ENCODE peak calls at places on chromosome 19, in five cellular contexts. Z, D, V, Q and W are unnamed samples.
A peak's percentile ranks its signal among the peaks of the same experiment; 100 is the strongest.

GRCh38 chr19:11479470-11480080 is 1.3 kb downstream of the ELAVL3 start:
- DNase-seq in Z (no peak), D (no peak), V (peak; percentile 38), Q (peak; percentile 91), W (no peak)

GRCh38 chr19:1122972-1123363 is 19.2 kb downstream of the GPX4 start:
- DNase-seq in Z (peak; percentile 78), D (no peak), V (peak; percentile 63), Q (peak; percentile 93), W (peak; percentile 60)

GRCh38 chr19:17522988-17523872 is 11.8 kb downstream of the PGLS start:
- DNase-seq in Z (peak; percentile 85), D (peak; percentile 72), V (peak; percentile 41), Q (no peak), W (no peak)

GRCh38 chr19:29631450-29631849 is 25.4 kb downstream of the POP4 start:
- DNase-seq in Z (peak; percentile 10), D (no peak), V (no peak), Q (no peak), W (no peak)

GRCh38 chr19:12687496-12688196 is at the start of gene GNG14:
- DNase-seq in Z (no peak), D (no peak), V (no peak), Q (no peak), W (no peak)

GRCh38 chr19:43455321-43456113 is 9.9 kb downstream of the LYPD3 start:
- DNase-seq in Z (no peak), D (no peak), V (no peak), Q (no peak), W (no peak)

GRCh38 chr19:31902821-31903220 is 442.6 kb upstream of the ZNF507 start:
- DNase-seq in Z (no peak), D (no peak), V (no peak), Q (no peak), W (no peak)

GRCh38 chr19:55188620-55189019 is 8.5 kb upstream of the SYT5 start:
- DNase-seq in Z (no peak), D (no peak), V (no peak), Q (no peak), W (no peak)

GRCh38 chr19:3821857-3822364 is 35.7 kb upstream of the MATK start:
- DNase-seq in Z (peak; percentile 82), D (peak; percentile 70), V (peak; percentile 76), Q (peak; percentile 86), W (peak; percentile 30)

GRCh38 chr19:29476528-29476927 is 49.3 kb upstream of the VSTM2B start:
- DNase-seq in Z (no peak), D (no peak), V (no peak), Q (no peak), W (no peak)

GRCh38 chr19:4051175-4052101 is 15.3 kb downstream of the ZBTB7A start:
- DNase-seq in Z (peak; percentile 80), D (no peak), V (no peak), Q (no peak), W (peak; percentile 31)

GRCh38 chr19:35266149-35266903 is 2.4 kb upstream of the USF2 start:
- DNase-seq in Z (peak; percentile 47), D (peak; percentile 60), V (no peak), Q (no peak), W (no peak)

GRCh38 chr19:41531438-41532311 is 44.3 kb upstream of the CEACAM21 start:
- DNase-seq in Z (peak; percentile 84), D (peak; percentile 85), V (peak; percentile 69), Q (no peak), W (peak; percentile 44)

GRCh38 chr19:15286688-15287355 is 45.5 kb downstream of the BRD4 start:
- DNase-seq in Z (no peak), D (no peak), V (no peak), Q (no peak), W (no peak)

GRCh38 chr19:2503521-2504109 is 27.7 kb downstream of the GADD45B start:
- DNase-seq in Z (peak; percentile 48), D (no peak), V (no peak), Q (no peak), W (peak; percentile 75)

GRCh38 chr19:38488811-38489481 is 55.5 kb downstream of the RYR1 start:
- DNase-seq in Z (no peak), D (no peak), V (no peak), Q (no peak), W (no peak)

GRCh38 chr19:782195-783043 is 14.8 kb upstream of the PTBP1 start:
- DNase-seq in Z (no peak), D (no peak), V (no peak), Q (peak; percentile 94), W (no peak)

GRCh38 chr19:17777840-17778620 is 16.9 kb upstream of the B3GNT3 start:
- DNase-seq in Z (peak; percentile 88), D (no peak), V (peak; percentile 54), Q (peak; percentile 97), W (peak; percentile 61)

GRCh38 chr19:7783991-7784421 is 21.0 kb downstream of the CLEC4M start:
- DNase-seq in Z (no peak), D (no peak), V (no peak), Q (peak; percentile 46), W (peak; percentile 7)

GRCh38 chr19:29260477-29261317 is 47.7 kb upstream of the UQCRFS1 start:
- DNase-seq in Z (no peak), D (no peak), V (no peak), Q (peak; percentile 75), W (no peak)

GRCh38 chr19:2084993-2085720 is 11.0 kb downstream of the MOB3A start:
- DNase-seq in Z (peak; percentile 91), D (peak; percentile 87), V (peak; percentile 59), Q (no peak), W (no peak)

GRCh38 chr19:40974633-40975037 is 16.4 kb upstream of the CYP2B6 start:
- DNase-seq in Z (peak; percentile 74), D (peak; percentile 73), V (peak; percentile 39), Q (peak; percentile 92), W (peak; percentile 66)

GRCh38 chr19:35868172-35868822 is at the start of gene APLP1:
- DNase-seq in Z (peak; percentile 80), D (peak; percentile 81), V (peak; percentile 81), Q (peak; percentile 65), W (peak; percentile 16)

GRCh38 chr19:44553478-44554171 is 24.1 kb upstream of the CEACAM20 start:
- DNase-seq in Z (no peak), D (no peak), V (no peak), Q (no peak), W (peak; percentile 15)

GRCh38 chr19:1867359-1867724 is 4.0 kb upstream of the KLF16 start:
- DNase-seq in Z (no peak), D (no peak), V (no peak), Q (no peak), W (no peak)

GRCh38 chr19:18223860-18224524 is 2.2 kb downstream of the PDE4C start:
- DNase-seq in Z (peak; percentile 70), D (no peak), V (peak; percentile 64), Q (peak; percentile 93), W (no peak)

GRCh38 chr19:2325261-2326046 is 2.9 kb downstream of the LSM7 start:
- DNase-seq in Z (no peak), D (no peak), V (no peak), Q (no peak), W (no peak)

GRCh38 chr19:10503002-10503789 is at the start of gene KEAP1:
- DNase-seq in Z (peak; percentile 59), D (no peak), V (peak; percentile 45), Q (peak; percentile 75), W (no peak)

GRCh38 chr19:45677351-45678230 is 9.6 kb downstream of the GIPR start:
- DNase-seq in Z (peak; percentile 96), D (peak; percentile 76), V (peak; percentile 54), Q (peak; percentile 100), W (peak; percentile 90)
- H3K4me3 ChIP-seq in Z (peak overlapping the region; percentile 48), D (peak overlapping the region; percentile 23), V (peak overlapping the region; percentile 22), Q (peak overlapping the region; percentile 78), W (peak overlapping the region; percentile 37)

GRCh38 chr19:46637224-46637623 is 1.2 kb upstream of the GNG8 start:
- DNase-seq in Z (no peak), D (no peak), V (no peak), Q (no peak), W (no peak)

GRCh38 chr19:46634045-46634655 is 1.9 kb downstream of the GNG8 start:
- DNase-seq in Z (peak; percentile 88), D (peak; percentile 91), V (peak; percentile 80), Q (peak; percentile 96), W (peak; percentile 63)

GRCh38 chr19:46635920-46636761 is at the start of gene GNG8:
- DNase-seq in Z (no peak), D (no peak), V (no peak), Q (peak; percentile 64), W (no peak)

GRCh38 chr19:46633130-46633529 is 2.9 kb downstream of the GNG8 start:
- DNase-seq in Z (no peak), D (no peak), V (no peak), Q (no peak), W (no peak)

DNA sequence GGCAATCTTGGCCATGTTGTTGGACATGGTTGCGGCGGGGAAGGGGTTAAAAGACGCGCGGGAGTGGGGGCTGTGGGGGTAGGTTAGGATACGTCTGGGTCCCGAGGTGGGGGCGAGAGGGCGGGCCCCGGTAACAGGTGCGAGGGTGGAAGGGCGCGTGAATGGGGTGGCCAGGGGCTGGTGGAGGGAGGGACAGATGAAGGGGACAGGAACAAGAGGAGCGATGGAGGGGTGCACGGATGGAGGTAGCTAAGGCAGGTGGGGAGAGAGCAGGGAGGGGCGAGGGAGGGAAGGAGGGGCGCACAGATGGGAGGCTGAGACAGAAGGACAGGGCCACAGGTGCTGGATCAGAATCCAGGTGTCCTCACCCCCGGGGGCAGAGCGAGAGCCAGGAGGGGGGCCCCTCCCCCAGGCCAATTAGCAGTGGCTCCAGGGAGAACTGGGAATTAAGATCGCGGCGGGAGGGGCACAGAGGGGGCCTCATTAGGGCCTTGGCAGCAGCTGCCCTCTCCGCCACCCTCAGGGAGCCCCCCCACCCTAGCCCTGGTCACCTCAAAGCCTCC is 1.3 kb downstream of the GNG8 start:
- DNase-seq in Z (no peak), D (no peak), V (no peak), Q (peak; percentile 74), W (no peak)
- H3K27ac ChIP-seq in Z (no peak overlapping the region), D (peak overlapping the region; percentile 12), V (no peak overlapping the region), Q (no peak overlapping the region), W (no peak overlapping the region)

GRCh38 chr19:5134683-5135082 is 165.8 kb downstream of the KDM4B start:
- DNase-seq in Z (no peak), D (no peak), V (no peak), Q (no peak), W (no peak)

GRCh38 chr19:5137114-5137513 is 168.2 kb downstream of the KDM4B start:
- DNase-seq in Z (no peak), D (no peak), V (no peak), Q (no peak), W (no peak)

GRCh38 chr19:5138606-5139594 is 170.0 kb downstream of the KDM4B start:
- DNase-seq in Z (peak; percentile 72), D (peak; percentile 76), V (peak; percentile 57), Q (no peak), W (peak; percentile 94)

GRCh38 chr19:5136060-5136855 is 167.3 kb downstream of the KDM4B start:
- DNase-seq in Z (no peak), D (no peak), V (no peak), Q (no peak), W (no peak)

GRCh38 chr19:5137571-5138124 is 168.7 kb downstream of the KDM4B start:
- DNase-seq in Z (no peak), D (no peak), V (no peak), Q (peak; percentile 95), W (no peak)
- TF ChIP-seq CTCF in Z (no peak), D (no peak), V (peak; percentile 20), Q (peak; percentile 77), W (peak; percentile 54)

DNA sequence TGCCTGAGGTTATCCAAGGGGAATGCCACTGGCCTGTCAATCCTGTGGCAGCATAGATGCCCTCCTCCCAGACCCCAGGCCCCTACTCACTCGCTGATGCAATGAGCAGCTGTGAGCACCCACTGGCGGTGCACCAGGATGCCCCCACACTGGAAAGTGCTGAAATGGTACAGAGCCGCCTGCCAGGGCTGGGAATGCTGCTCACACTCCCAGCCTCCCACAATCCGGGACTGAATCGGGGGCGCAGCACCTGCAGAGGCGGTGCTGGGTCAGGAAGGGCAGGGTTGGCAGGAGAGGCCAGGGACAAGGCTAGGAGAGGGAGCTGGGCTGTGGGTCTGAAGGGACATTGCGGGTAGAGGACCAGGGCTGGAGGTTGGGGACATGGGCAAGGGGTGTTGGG is 2.0 kb downstream of the KLK1 start:
- DNase-seq in Z (no peak), D (no peak), V (no peak), Q (no peak), W (no peak)
- H3K4me3 ChIP-seq in Z (no peak overlapping the region), D (no peak overlapping the region), V (no peak overlapping the region), Q (no peak overlapping the region), W (no peak overlapping the region)